ENCODE peak calls at places on chromosomes 13 and 19, in four cellular contexts. V, G, O and A are unnamed samples.

GRCh38 chr13:102033719-102034446 is 368.0 kb downstream of the FGF14 start:
- DNase-seq in V (peak), O (no peak), G (no peak), A (no peak)

GRCh38 chr19:58330458-58330857 is 3.7 kb downstream of the ZSCAN22 start:
- DNase-seq in V (no peak), G (peak), O (no peak), A (no peak)

GRCh38 chr19:18203408-18203862 is 407 bp downstream of the RAB3A start:
- DNase-seq in V (peak), O (no peak), G (no peak), A (no peak)

GRCh38 chr13:24995225-24995804 is 100.6 kb upstream of the PABPC3 start:
- DNase-seq in V (peak), G (peak), O (peak), A (peak)

GRCh38 chr13:110187501-110188161 is 119.3 kb downstream of the COL4A1 start:
- DNase-seq in G (peak), O (no peak), V (peak), A (no peak)

GRCh38 chr19:29201849-29202248 is 11.1 kb downstream of the UQCRFS1 start:
- DNase-seq in V (no peak), O (no peak), G (no peak), A (no peak)

GRCh38 chr19:38737921-38738731 is 6.1 kb downstream of the CAPN12 start:
- DNase-seq in O (no peak), G (no peak), V (no peak), A (no peak)

GRCh38 chr13:32904271-32904670 is 112.0 kb upstream of the KL start:
- DNase-seq in G (no peak), O (no peak), V (no peak), A (no peak)

GRCh38 chr19:13115936-13116281 is 631 bp downstream of the TRMT1 start:
- DNase-seq in G (no peak), O (no peak), V (no peak), A (no peak)

GRCh38 chr19:15498910-15499309 is 9.4 kb upstream of the CYP4F22 start:
- DNase-seq in G (no peak), V (no peak), O (no peak), A (no peak)

GRCh38 chr13:109385161-109385560 is 401.2 kb downstream of the IRS2 start:
- DNase-seq in G (peak), V (no peak), O (no peak), A (no peak)

GRCh38 chr19:8194528-8195275 is 14.5 kb upstream of the CERS4 start:
- DNase-seq in V (no peak), O (no peak), G (no peak), A (peak)

GRCh38 chr19:16330368-16330801 is 5.8 kb downstream of the KLF2 start:
- DNase-seq in O (peak), G (peak), V (peak), A (peak)

GRCh38 chr13:110676511-110677204 is 29.3 kb downstream of the CARS2 start:
- DNase-seq in G (no peak), V (no peak), O (no peak), A (no peak)

GRCh38 chr19:1266818-1267440 is 2.2 kb upstream of the CIRBP start:
- DNase-seq in O (no peak), G (no peak), V (peak), A (peak)

GRCh38 chr13:87680298-87680697 is 9.1 kb downstream of the SLITRK5 start:
- DNase-seq in O (no peak), G (no peak), V (peak), A (no peak)

GRCh38 chr13:46341112-46341711 is 45.8 kb downstream of the RUBCNL start:
- DNase-seq in G (peak), V (no peak), O (no peak), A (no peak)

GRCh38 chr13:102399791-102400618 is 1.8 kb downstream of the FGF14 start:
- DNase-seq in O (no peak), V (peak), G (no peak), A (no peak)

GRCh38 chr19:7610491-7611240 is 15.0 kb downstream of the CAMSAP3 start:
- DNase-seq in O (no peak), V (no peak), G (no peak), A (no peak)

GRCh38 chr13:31145417-31145816 is 16.3 kb downstream of the HSPH1 start:
- DNase-seq in V (no peak), G (no peak), O (no peak), A (no peak)

GRCh38 chr13:90049989-90050671 is 1297.4 kb upstream of the MIR17HG start:
- DNase-seq in G (no peak), O (no peak), V (no peak), A (no peak)

GRCh38 chr13:38775085-38775484 is 88.2 kb downstream of the FREM2 start:
- DNase-seq in G (no peak), O (no peak), V (no peak), A (no peak)

GRCh38 chr13:22461854-22462565 is 718.8 kb upstream of the SGCG start:
- DNase-seq in O (no peak), V (no peak), G (no peak), A (no peak)

GRCh38 chr13:26255717-26256277 is 1.9 kb downstream of the CDK8 start:
- DNase-seq in G (peak), O (no peak), V (peak), A (no peak)

GRCh38 chr13:86282450-86282849 is 483.2 kb upstream of the SLITRK6 start:
- DNase-seq in O (no peak), G (no peak), V (no peak), A (no peak)

GRCh38 chr13:28147489-28147888 is 9.1 kb downstream of the PAN3 start:
- DNase-seq in O (no peak), V (no peak), G (peak), A (no peak)

GRCh38 chr19:8085606-8086464 is 33.3 kb downstream of the CCL25 start:
- DNase-seq in G (no peak), O (no peak), V (no peak), A (no peak)

GRCh38 chr13:68927387-68928026 is 1180.1 kb upstream of the ATXN8OS start:
- DNase-seq in G (no peak), V (peak), O (no peak), A (no peak)

GRCh38 chr13:112725346-112726017 is 35.6 kb downstream of the ATP11A start:
- DNase-seq in G (peak), O (no peak), V (no peak), A (no peak)